ENCODE peak calls at places on chromosomes 2 and 18, in five cellular contexts. One of them, this sample, is unnamed.

GRCh38 chr2:124877065-124877671 is 852.1 kb downstream of the CNTNAP5 start:
- DNase-seq in neuronal stem cell: no peak
- DNase-seq in right lobe of liver: no peak
- DNase-seq in H1: no peak
- DNase-seq in HepG2: no peak
- DNase-seq in this sample: no peak

GRCh38 chr2:224086226-224086911 is 47.3 kb upstream of the SERPINE2 start:
- DNase-seq in H1: no peak
- DNase-seq in neuronal stem cell: no peak
- DNase-seq in right lobe of liver: no peak
- DNase-seq in HepG2: peak
- DNase-seq in this sample: no peak

GRCh38 chr2:73685770-73686438 is 43.7 kb upstream of the NAT8 start:
- DNase-seq in HepG2: peak
- DNase-seq in neuronal stem cell: no peak
- DNase-seq in H1: no peak
- DNase-seq in right lobe of liver: peak
- DNase-seq in this sample: no peak

GRCh38 chr2:122390406-122390805 is 635.0 kb downstream of the TSN start:
- DNase-seq in HepG2: no peak
- DNase-seq in right lobe of liver: no peak
- DNase-seq in H1: no peak
- DNase-seq in neuronal stem cell: no peak
- DNase-seq in this sample: no peak

GRCh38 chr2:30679416-30680088 is 127.7 kb downstream of the CAPN13 start:
- DNase-seq in right lobe of liver: peak
- DNase-seq in H1: peak
- DNase-seq in HepG2: no peak
- DNase-seq in neuronal stem cell: no peak
- DNase-seq in this sample: no peak

GRCh38 chr18:35049111-35050003 is 8.1 kb downstream of the MAPRE2 start:
- DNase-seq in HepG2: no peak
- DNase-seq in right lobe of liver: no peak
- DNase-seq in H1: no peak
- DNase-seq in neuronal stem cell: no peak
- DNase-seq in this sample: no peak

GRCh38 chr2:45728458-45728942 is 77.0 kb downstream of the PRKCE start:
- DNase-seq in neuronal stem cell: no peak
- DNase-seq in HepG2: no peak
- DNase-seq in right lobe of liver: no peak
- DNase-seq in H1: no peak
- DNase-seq in this sample: no peak

GRCh38 chr2:223414646-223415045 is 187.5 kb downstream of the SCG2 start:
- DNase-seq in H1: no peak
- DNase-seq in neuronal stem cell: no peak
- DNase-seq in HepG2: no peak
- DNase-seq in right lobe of liver: no peak
- DNase-seq in this sample: no peak

GRCh38 chr2:37653805-37654378 is 17.6 kb downstream of the CDC42EP3 start:
- DNase-seq in neuronal stem cell: no peak
- DNase-seq in right lobe of liver: peak
- DNase-seq in HepG2: no peak
- DNase-seq in H1: no peak
- DNase-seq in this sample: peak

GRCh38 chr2:212227755-212228154 is 310.8 kb downstream of the ERBB4 start:
- DNase-seq in neuronal stem cell: no peak
- DNase-seq in HepG2: peak
- DNase-seq in right lobe of liver: peak
- DNase-seq in H1: no peak
- DNase-seq in this sample: no peak

GRCh38 chr18:74430811-74431571 is 26.1 kb downstream of the DIPK1C start:
- DNase-seq in neuronal stem cell: no peak
- DNase-seq in HepG2: no peak
- DNase-seq in H1: no peak
- DNase-seq in right lobe of liver: no peak
- DNase-seq in this sample: no peak

GRCh38 chr18:60471652-60472051 is 99.1 kb upstream of the MC4R start:
- DNase-seq in H1: no peak
- DNase-seq in HepG2: no peak
- DNase-seq in neuronal stem cell: no peak
- DNase-seq in right lobe of liver: no peak
- DNase-seq in this sample: no peak

GRCh38 chr18:53771664-53772063 is 452.8 kb downstream of the MBD2 start:
- DNase-seq in neuronal stem cell: no peak
- DNase-seq in right lobe of liver: no peak
- DNase-seq in HepG2: no peak
- DNase-seq in H1: no peak
- DNase-seq in this sample: no peak

GRCh38 chr2:122029945-122030344 is 274.5 kb downstream of the TSN start:
- DNase-seq in HepG2: no peak
- DNase-seq in right lobe of liver: no peak
- DNase-seq in H1: no peak
- DNase-seq in neuronal stem cell: no peak
- DNase-seq in this sample: no peak

GRCh38 chr2:164841719-164842623 is at the start of gene COBLL1:
- DNase-seq in neuronal stem cell: peak
- DNase-seq in HepG2: peak
- DNase-seq in H1: peak
- DNase-seq in right lobe of liver: peak
- DNase-seq in this sample: peak

GRCh38 chr2:109164739-109165221 is 35.8 kb downstream of the SH3RF3 start:
- DNase-seq in H1: no peak
- DNase-seq in right lobe of liver: no peak
- DNase-seq in HepG2: no peak
- DNase-seq in neuronal stem cell: no peak
- DNase-seq in this sample: no peak

GRCh38 chr18:28961669-28962228 is 784.8 kb upstream of the CDH2 start:
- DNase-seq in neuronal stem cell: peak
- DNase-seq in right lobe of liver: no peak
- DNase-seq in H1: peak
- DNase-seq in HepG2: peak
- DNase-seq in this sample: no peak

GRCh38 chr2:209121691-209122090 is 302.2 kb upstream of the MAP2 start:
- DNase-seq in right lobe of liver: no peak
- DNase-seq in H1: no peak
- DNase-seq in HepG2: no peak
- DNase-seq in neuronal stem cell: no peak
- DNase-seq in this sample: no peak

GRCh38 chr2:127683766-127684165 is 8.4 kb upstream of the LIMS2 start:
- DNase-seq in H1: no peak
- DNase-seq in HepG2: no peak
- DNase-seq in right lobe of liver: no peak
- DNase-seq in neuronal stem cell: no peak
- DNase-seq in this sample: no peak

GRCh38 chr2:240604939-240605716 is 18.6 kb downstream of the CAPN10 start:
- DNase-seq in neuronal stem cell: no peak
- DNase-seq in H1: no peak
- DNase-seq in right lobe of liver: peak
- DNase-seq in HepG2: peak
- DNase-seq in this sample: peak

GRCh38 chr2:74845217-74845751 is 11.4 kb downstream of the HK2 start:
- DNase-seq in neuronal stem cell: no peak
- DNase-seq in HepG2: no peak
- DNase-seq in H1: peak
- DNase-seq in right lobe of liver: peak
- DNase-seq in this sample: peak

GRCh38 chr2:172339431-172340010 is 87.9 kb upstream of the ITGA6 start:
- DNase-seq in HepG2: peak
- DNase-seq in right lobe of liver: peak
- DNase-seq in neuronal stem cell: no peak
- DNase-seq in H1: no peak
- DNase-seq in this sample: no peak

GRCh38 chr2:62382757-62383156 is 123.2 kb downstream of the TMEM17 start:
- DNase-seq in HepG2: no peak
- DNase-seq in H1: no peak
- DNase-seq in neuronal stem cell: no peak
- DNase-seq in right lobe of liver: no peak
- DNase-seq in this sample: no peak

GRCh38 chr2:10028988-10029874 is 14.1 kb upstream of the KLF11 start:
- DNase-seq in right lobe of liver: peak
- DNase-seq in neuronal stem cell: no peak
- DNase-seq in H1: no peak
- DNase-seq in HepG2: no peak
- DNase-seq in this sample: peak

GRCh38 chr18:62925031-62925688 is 209.8 kb downstream of the PHLPP1 start:
- DNase-seq in H1: no peak
- DNase-seq in neuronal stem cell: no peak
- DNase-seq in HepG2: no peak
- DNase-seq in right lobe of liver: no peak
- DNase-seq in this sample: no peak

DNA sequence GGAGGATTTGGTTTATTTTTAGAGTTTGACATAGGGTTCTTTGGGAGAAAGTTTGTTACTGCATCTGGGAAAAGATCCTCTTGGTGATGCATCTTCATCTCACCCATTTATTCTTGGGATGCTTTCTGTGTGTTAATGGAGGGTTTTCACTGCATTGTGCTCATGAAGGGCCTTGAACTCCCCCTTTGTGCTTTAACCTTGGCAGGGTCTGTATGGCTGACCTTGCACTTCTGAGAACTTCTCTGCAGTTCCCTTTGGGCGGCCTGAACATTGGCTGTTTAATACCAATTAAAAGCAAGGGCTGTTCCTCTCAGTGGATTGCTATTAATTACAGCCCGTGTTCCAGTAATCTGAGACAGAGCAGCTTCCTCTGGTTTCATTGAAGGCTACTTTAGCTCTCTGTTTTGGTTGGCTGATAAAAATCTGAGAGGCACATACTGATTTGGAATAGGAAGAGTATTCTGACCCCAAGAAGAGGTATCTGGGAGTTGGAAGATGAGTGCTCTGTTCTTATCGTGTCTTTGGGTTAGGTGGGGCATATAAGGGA is 37.5 kb downstream of the FMNL2 start:
- DNase-seq in HepG2: no peak
- DNase-seq in right lobe of liver: no peak
- DNase-seq in H1: no peak
- DNase-seq in neuronal stem cell: no peak
- DNase-seq in this sample: no peak
- H3K27ac ChIP-seq in HepG2: no peak
- H3K27ac ChIP-seq in right lobe of liver: no peak
- H3K27ac ChIP-seq in H1: no peak
- H3K27ac ChIP-seq in neuronal stem cell: no peak
- H3K27ac ChIP-seq in this sample: no peak

GRCh38 chr18:48619501-48619900 is 80.7 kb downstream of the CTIF start:
- DNase-seq in H1: no peak
- DNase-seq in HepG2: no peak
- DNase-seq in neuronal stem cell: no peak
- DNase-seq in right lobe of liver: no peak
- DNase-seq in this sample: peak
- H3K27ac ChIP-seq in H1: no peak
- H3K27ac ChIP-seq in HepG2: no peak
- H3K27ac ChIP-seq in neuronal stem cell: no peak
- H3K27ac ChIP-seq in right lobe of liver: no peak
- H3K27ac ChIP-seq in this sample: no peak

GRCh38 chr2:17879913-17880274 is 1.4 kb downstream of the KCNS3 start:
- DNase-seq in right lobe of liver: no peak
- DNase-seq in neuronal stem cell: no peak
- DNase-seq in HepG2: peak
- DNase-seq in H1: no peak
- DNase-seq in this sample: no peak

GRCh38 chr2:17878222-17879136 is at the start of gene KCNS3:
- DNase-seq in right lobe of liver: peak
- DNase-seq in H1: peak
- DNase-seq in HepG2: no peak
- DNase-seq in neuronal stem cell: peak
- DNase-seq in this sample: no peak

GRCh38 chr2:17876590-17876989 is 1.9 kb upstream of the KCNS3 start:
- DNase-seq in HepG2: no peak
- DNase-seq in right lobe of liver: no peak
- DNase-seq in neuronal stem cell: no peak
- DNase-seq in H1: no peak
- DNase-seq in this sample: no peak

GRCh38 chr2:17877811-17878221 is 651 bp upstream of the KCNS3 start:
- DNase-seq in right lobe of liver: no peak
- DNase-seq in neuronal stem cell: peak
- DNase-seq in H1: peak
- DNase-seq in HepG2: no peak
- DNase-seq in this sample: no peak

GRCh38 chr2:17879137-17879912 is 858 bp downstream of the KCNS3 start:
- DNase-seq in H1: peak
- DNase-seq in neuronal stem cell: peak
- DNase-seq in right lobe of liver: peak
- DNase-seq in HepG2: no peak
- DNase-seq in this sample: no peak
- H3K27ac ChIP-seq in H1: peak
- H3K27ac ChIP-seq in neuronal stem cell: no peak
- H3K27ac ChIP-seq in right lobe of liver: peak
- H3K27ac ChIP-seq in HepG2: no peak
- H3K27ac ChIP-seq in this sample: no peak

GRCh38 chr2:113888641-113889470 is 1.0 kb upstream of the ACTR3 start:
- DNase-seq in right lobe of liver: peak
- DNase-seq in HepG2: no peak
- DNase-seq in neuronal stem cell: no peak
- DNase-seq in H1: no peak
- DNase-seq in this sample: no peak
- H3K27ac ChIP-seq in right lobe of liver: peak
- H3K27ac ChIP-seq in HepG2: peak
- H3K27ac ChIP-seq in neuronal stem cell: peak
- H3K27ac ChIP-seq in H1: peak
- H3K27ac ChIP-seq in this sample: peak

GRCh38 chr2:232505805-232506360 is 14.3 kb upstream of the PRSS56 start:
- DNase-seq in HepG2: no peak
- DNase-seq in H1: no peak
- DNase-seq in right lobe of liver: no peak
- DNase-seq in neuronal stem cell: no peak
- DNase-seq in this sample: no peak
- H3K27ac ChIP-seq in HepG2: no peak
- H3K27ac ChIP-seq in H1: no peak
- H3K27ac ChIP-seq in right lobe of liver: no peak
- H3K27ac ChIP-seq in neuronal stem cell: no peak
- H3K27ac ChIP-seq in this sample: no peak

GRCh38 chr18:2909431-2910140 is 62.8 kb downstream of the EMILIN2 start:
- DNase-seq in H1: no peak
- DNase-seq in HepG2: no peak
- DNase-seq in neuronal stem cell: no peak
- DNase-seq in right lobe of liver: no peak
- DNase-seq in this sample: no peak
- H3K27ac ChIP-seq in H1: no peak
- H3K27ac ChIP-seq in HepG2: no peak
- H3K27ac ChIP-seq in neuronal stem cell: no peak
- H3K27ac ChIP-seq in right lobe of liver: no peak
- H3K27ac ChIP-seq in this sample: no peak

GRCh38 chr2:22290293-22290692 is 1094.7 kb upstream of the KLHL29 start:
- DNase-seq in right lobe of liver: no peak
- DNase-seq in H1: no peak
- DNase-seq in neuronal stem cell: no peak
- DNase-seq in HepG2: no peak
- DNase-seq in this sample: no peak

DNA sequence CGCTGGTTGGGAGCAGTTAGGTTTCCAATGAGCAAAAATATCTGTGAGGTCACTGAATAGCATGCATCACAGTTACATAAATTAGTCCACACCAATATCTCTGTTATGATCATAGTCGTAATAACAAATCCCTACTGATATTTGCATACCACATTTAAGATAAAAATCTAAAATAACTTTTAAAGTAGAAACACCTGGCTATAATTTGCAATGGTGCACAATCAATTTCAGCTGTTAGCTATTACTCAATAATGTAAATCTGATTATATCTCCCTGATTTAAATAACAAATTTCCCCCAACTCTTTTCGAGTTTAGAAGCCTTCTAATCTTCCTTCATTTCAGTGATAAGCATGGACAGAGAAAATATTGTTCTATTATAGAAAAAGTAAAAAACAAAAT is 1093.9 kb upstream of the KLHL29 start:
- DNase-seq in right lobe of liver: no peak
- DNase-seq in H1: no peak
- DNase-seq in HepG2: no peak
- DNase-seq in neuronal stem cell: no peak
- DNase-seq in this sample: no peak
- H3K27ac ChIP-seq in right lobe of liver: no peak
- H3K27ac ChIP-seq in H1: no peak
- H3K27ac ChIP-seq in HepG2: no peak
- H3K27ac ChIP-seq in neuronal stem cell: no peak
- H3K27ac ChIP-seq in this sample: no peak